ENCODE peak calls at places on chromosome 4, in ten cellular contexts. One of them, this sample, is unnamed. For H3K4me1, the result is how much of the 10 kb centered on the place peaks cover.

GRCh38 chr4:146224331-146224966 is 10.1 kb downstream of the REELD1 start:
- DNase-seq in right lobe of liver: no peak
- DNase-seq in neural progenitor cell: no peak
- DNase-seq in BE2C: no peak
- DNase-seq in adrenal gland: no peak
- DNase-seq in PC-3: peak
- DNase-seq in stomach: no peak
- DNase-seq in left lung: no peak
- DNase-seq in psoas muscle: no peak
- DNase-seq in uterus: no peak
- DNase-seq in this sample: no peak

GRCh38 chr4:170388255-170388654 is 298.5 kb upstream of the AADAT start:
- DNase-seq in right lobe of liver: no peak
- DNase-seq in neural progenitor cell: no peak
- DNase-seq in BE2C: no peak
- DNase-seq in adrenal gland: no peak
- DNase-seq in PC-3: no peak
- DNase-seq in stomach: no peak
- DNase-seq in left lung: no peak
- DNase-seq in psoas muscle: no peak
- DNase-seq in uterus: no peak
- DNase-seq in this sample: no peak

GRCh38 chr4:184473515-184474260 is 662 bp downstream of the IRF2 start:
- DNase-seq in right lobe of liver: peak
- DNase-seq in neural progenitor cell: peak
- DNase-seq in BE2C: peak
- DNase-seq in adrenal gland: peak
- DNase-seq in PC-3: peak
- DNase-seq in stomach: peak
- DNase-seq in left lung: peak
- DNase-seq in psoas muscle: peak
- DNase-seq in uterus: peak
- DNase-seq in this sample: peak

GRCh38 chr4:7539659-7540058 is 104.9 kb upstream of the PSAPL1 start:
- DNase-seq in right lobe of liver: no peak
- DNase-seq in neural progenitor cell: peak
- DNase-seq in BE2C: peak
- DNase-seq in adrenal gland: no peak
- DNase-seq in PC-3: peak
- DNase-seq in stomach: no peak
- DNase-seq in left lung: no peak
- DNase-seq in psoas muscle: peak
- DNase-seq in uterus: no peak
- DNase-seq in this sample: no peak

GRCh38 chr4:189049682-189050081 is 891.0 kb upstream of the FRG1 start:
- DNase-seq in right lobe of liver: no peak
- DNase-seq in neural progenitor cell: peak
- DNase-seq in BE2C: no peak
- DNase-seq in adrenal gland: no peak
- DNase-seq in PC-3: no peak
- DNase-seq in stomach: no peak
- DNase-seq in left lung: no peak
- DNase-seq in psoas muscle: no peak
- DNase-seq in uterus: no peak
- DNase-seq in this sample: no peak

GRCh38 chr4:107492566-107492965 is 227.5 kb downstream of the PAPSS1 start:
- DNase-seq in right lobe of liver: no peak
- DNase-seq in neural progenitor cell: no peak
- DNase-seq in BE2C: no peak
- DNase-seq in adrenal gland: no peak
- DNase-seq in PC-3: no peak
- DNase-seq in stomach: no peak
- DNase-seq in left lung: no peak
- DNase-seq in psoas muscle: no peak
- DNase-seq in uterus: no peak
- DNase-seq in this sample: no peak

GRCh38 chr4:180391613-180392012 is 1851.6 kb upstream of the TENM3 start:
- DNase-seq in right lobe of liver: no peak
- DNase-seq in neural progenitor cell: no peak
- DNase-seq in BE2C: no peak
- DNase-seq in adrenal gland: no peak
- DNase-seq in PC-3: no peak
- DNase-seq in stomach: no peak
- DNase-seq in left lung: no peak
- DNase-seq in psoas muscle: no peak
- DNase-seq in uterus: no peak
- DNase-seq in this sample: no peak

GRCh38 chr4:35982318-35982717 is 262.0 kb downstream of the ARAP2 start:
- DNase-seq in right lobe of liver: no peak
- DNase-seq in neural progenitor cell: no peak
- DNase-seq in BE2C: no peak
- DNase-seq in adrenal gland: no peak
- DNase-seq in PC-3: no peak
- DNase-seq in stomach: no peak
- DNase-seq in left lung: no peak
- DNase-seq in psoas muscle: no peak
- DNase-seq in uterus: no peak
- DNase-seq in this sample: no peak

GRCh38 chr4:40251366-40251765 is 54.5 kb downstream of the RHOH start:
- DNase-seq in right lobe of liver: no peak
- DNase-seq in neural progenitor cell: no peak
- DNase-seq in BE2C: no peak
- DNase-seq in adrenal gland: no peak
- DNase-seq in PC-3: peak
- DNase-seq in stomach: no peak
- DNase-seq in left lung: no peak
- DNase-seq in psoas muscle: no peak
- DNase-seq in uterus: no peak
- DNase-seq in this sample: no peak

GRCh38 chr4:184949020-184949419 is 69.3 kb upstream of the HELT start:
- DNase-seq in right lobe of liver: peak
- DNase-seq in neural progenitor cell: no peak
- DNase-seq in BE2C: no peak
- DNase-seq in adrenal gland: no peak
- DNase-seq in PC-3: no peak
- DNase-seq in stomach: no peak
- DNase-seq in left lung: no peak
- DNase-seq in psoas muscle: no peak
- DNase-seq in uterus: no peak
- DNase-seq in this sample: no peak

GRCh38 chr4:786861-787300 is 39.0 kb downstream of the CPLX1 start:
- DNase-seq in right lobe of liver: peak
- DNase-seq in neural progenitor cell: no peak
- DNase-seq in BE2C: no peak
- DNase-seq in adrenal gland: no peak
- DNase-seq in PC-3: no peak
- DNase-seq in stomach: no peak
- DNase-seq in left lung: no peak
- DNase-seq in psoas muscle: no peak
- DNase-seq in uterus: no peak
- DNase-seq in this sample: no peak
- H3K4me1 ChIP-seq in right lobe of liver: under half
- H3K4me1 ChIP-seq in neural progenitor cell: under half
- H3K4me1 ChIP-seq in BE2C: under half
- H3K4me1 ChIP-seq in adrenal gland: under half
- H3K4me1 ChIP-seq in PC-3: under half
- H3K4me1 ChIP-seq in stomach: half or more
- H3K4me1 ChIP-seq in left lung: under half
- H3K4me1 ChIP-seq in psoas muscle: under half
- H3K4me1 ChIP-seq in uterus: under half
- H3K4me1 ChIP-seq in this sample: under half

DNA sequence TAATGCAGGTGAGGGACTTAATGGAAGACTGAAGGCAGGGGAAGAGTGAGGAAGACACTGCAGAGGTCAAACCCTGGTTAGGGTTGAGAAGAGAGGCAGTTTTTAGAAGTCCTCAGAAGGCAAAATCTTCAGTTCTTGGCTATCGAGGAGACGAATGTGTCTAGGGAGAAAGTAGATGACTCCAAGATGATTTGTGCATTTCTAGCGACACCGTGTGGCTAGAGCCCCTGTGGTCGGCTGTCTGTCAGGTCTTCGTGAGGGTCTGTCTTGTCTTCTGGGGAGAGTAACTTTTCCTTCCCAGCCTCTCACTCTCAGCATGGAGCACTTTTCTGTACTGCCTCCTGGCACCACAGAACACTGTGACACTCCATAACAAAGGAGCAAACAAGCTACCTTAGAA is 458.1 kb downstream of the STIM2 start:
- DNase-seq in right lobe of liver: no peak
- DNase-seq in neural progenitor cell: peak
- DNase-seq in BE2C: no peak
- DNase-seq in adrenal gland: no peak
- DNase-seq in PC-3: peak
- DNase-seq in stomach: no peak
- DNase-seq in left lung: no peak
- DNase-seq in psoas muscle: no peak
- DNase-seq in uterus: no peak
- DNase-seq in this sample: no peak
- TF ChIP-seq CTCF in right lobe of liver: peak
- TF ChIP-seq CTCF in neural progenitor cell: peak
- TF ChIP-seq CTCF in BE2C: peak
- TF ChIP-seq CTCF in adrenal gland: no peak
- TF ChIP-seq CTCF in PC-3: peak
- TF ChIP-seq CTCF in stomach: no peak
- TF ChIP-seq CTCF in left lung: peak
- TF ChIP-seq CTCF in psoas muscle: no peak
- TF ChIP-seq CTCF in uterus: no peak
- TF ChIP-seq CTCF in this sample: no peak

DNA sequence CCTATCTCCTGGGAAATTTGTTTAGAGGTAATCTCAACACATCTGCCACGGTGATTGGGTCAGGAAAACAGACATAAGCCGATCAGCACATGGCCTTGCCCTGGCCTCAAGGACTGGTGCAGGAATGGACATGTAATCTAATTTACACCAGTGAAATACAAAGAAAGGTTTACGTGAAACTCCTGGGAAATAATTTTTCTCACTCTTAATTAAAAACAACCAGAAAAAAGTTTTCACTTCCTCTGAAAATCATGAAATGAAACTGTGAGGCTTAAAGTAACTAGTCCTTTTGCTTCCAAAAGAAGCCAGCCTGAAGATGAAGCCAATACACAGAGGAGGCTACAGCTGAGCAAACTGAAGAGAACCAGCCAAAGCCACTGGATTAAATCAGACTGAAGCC is 154.1 kb upstream of the FAM241A start:
- DNase-seq in right lobe of liver: no peak
- DNase-seq in neural progenitor cell: no peak
- DNase-seq in BE2C: no peak
- DNase-seq in adrenal gland: no peak
- DNase-seq in PC-3: no peak
- DNase-seq in stomach: no peak
- DNase-seq in left lung: no peak
- DNase-seq in psoas muscle: no peak
- DNase-seq in uterus: no peak
- DNase-seq in this sample: no peak
- H3K4me1 ChIP-seq in right lobe of liver: under half
- H3K4me1 ChIP-seq in neural progenitor cell: under half
- H3K4me1 ChIP-seq in BE2C: under half
- H3K4me1 ChIP-seq in adrenal gland: under half
- H3K4me1 ChIP-seq in PC-3: under half
- H3K4me1 ChIP-seq in stomach: under half
- H3K4me1 ChIP-seq in left lung: under half
- H3K4me1 ChIP-seq in psoas muscle: under half
- H3K4me1 ChIP-seq in uterus: under half
- H3K4me1 ChIP-seq in this sample: under half

GRCh38 chr4:165343353-165344191 is 16.1 kb downstream of the MSMO1 start:
- DNase-seq in right lobe of liver: no peak
- DNase-seq in neural progenitor cell: peak
- DNase-seq in BE2C: no peak
- DNase-seq in adrenal gland: no peak
- DNase-seq in PC-3: peak
- DNase-seq in stomach: no peak
- DNase-seq in left lung: no peak
- DNase-seq in psoas muscle: no peak
- DNase-seq in uterus: no peak
- DNase-seq in this sample: peak

GRCh38 chr4:165351359-165352130 is 24.1 kb downstream of the MSMO1 start:
- DNase-seq in right lobe of liver: no peak
- DNase-seq in neural progenitor cell: no peak
- DNase-seq in BE2C: peak
- DNase-seq in adrenal gland: no peak
- DNase-seq in PC-3: no peak
- DNase-seq in stomach: no peak
- DNase-seq in left lung: no peak
- DNase-seq in psoas muscle: no peak
- DNase-seq in uterus: no peak
- DNase-seq in this sample: peak

GRCh38 chr4:165347647-165348569 is 20.4 kb downstream of the MSMO1 start:
- DNase-seq in right lobe of liver: no peak
- DNase-seq in neural progenitor cell: no peak
- DNase-seq in BE2C: no peak
- DNase-seq in adrenal gland: no peak
- DNase-seq in PC-3: no peak
- DNase-seq in stomach: no peak
- DNase-seq in left lung: no peak
- DNase-seq in psoas muscle: no peak
- DNase-seq in uterus: no peak
- DNase-seq in this sample: no peak

GRCh38 chr4:165345663-165346417 is 18.4 kb downstream of the MSMO1 start:
- DNase-seq in right lobe of liver: no peak
- DNase-seq in neural progenitor cell: no peak
- DNase-seq in BE2C: no peak
- DNase-seq in adrenal gland: no peak
- DNase-seq in PC-3: peak
- DNase-seq in stomach: no peak
- DNase-seq in left lung: no peak
- DNase-seq in psoas muscle: no peak
- DNase-seq in uterus: no peak
- DNase-seq in this sample: no peak
- TF ChIP-seq CTCF in right lobe of liver: no peak
- TF ChIP-seq CTCF in neural progenitor cell: no peak
- TF ChIP-seq CTCF in BE2C: no peak
- TF ChIP-seq CTCF in adrenal gland: peak
- TF ChIP-seq CTCF in PC-3: peak
- TF ChIP-seq CTCF in stomach: no peak
- TF ChIP-seq CTCF in left lung: no peak
- TF ChIP-seq CTCF in psoas muscle: no peak
- TF ChIP-seq CTCF in uterus: no peak
- TF ChIP-seq CTCF in this sample: no peak